ENCODE peak calls at places on chromosomes 4 and X, in nine cellular contexts. C, X, E, M, N, B, S, J and D are unnamed samples.

GRCh38 chrX:47145408-47146120 is 543 bp downstream of the RBM10 start:
- DNase-seq in B (no peak), E (no peak), N (no peak), S (no peak), C (no peak), X (no peak), J (no peak), M (no peak), D (no peak)

GRCh38 chr4:126976850-126977249 is 655.9 kb upstream of the INTU start:
- DNase-seq in C (no peak), N (no peak), X (no peak), S (no peak), J (no peak), M (no peak), B (no peak), E (no peak), D (no peak)

GRCh38 chr4:169621754-169622481 is 1.5 kb downstream of the CLCN3 start:
- DNase-seq in N (peak), M (peak), J (no peak), C (no peak), E (peak), B (peak), X (no peak), S (no peak), D (peak)

GRCh38 chrX:107537815-107538214 is 88.4 kb downstream of the FRMPD3 start:
- DNase-seq in M (peak), E (peak), B (peak), X (no peak), S (no peak), N (no peak), J (no peak), C (no peak), D (peak)

GRCh38 chrX:81537723-81538122 is 335.8 kb downstream of the SH3BGRL start:
- DNase-seq in M (no peak), N (no peak), C (no peak), J (no peak), B (no peak), E (no peak), S (no peak), X (no peak), D (no peak)

GRCh38 chr4:120922390-120923200 is at the start of gene PRDM5:
- DNase-seq in J (no peak), X (peak), M (peak), C (peak), N (peak), B (peak), S (no peak), E (peak), D (no peak)

GRCh38 chrX:129600981-129601424 is 53.8 kb downstream of the APLN start:
- DNase-seq in E (peak), N (no peak), S (no peak), B (no peak), J (peak), X (no peak), M (peak), C (no peak), D (no peak)

GRCh38 chr4:184446132-184446531 is 28.2 kb downstream of the IRF2 start:
- DNase-seq in M (no peak), J (no peak), B (no peak), E (no peak), X (no peak), S (no peak), C (no peak), N (no peak), D (no peak)

GRCh38 chr4:143076723-143077122 is 108.0 kb upstream of the USP38 start:
- DNase-seq in X (no peak), E (no peak), N (no peak), M (no peak), B (no peak), S (no peak), C (no peak), J (no peak), D (no peak)

GRCh38 chr4:121213940-121214339 is 49.8 kb upstream of the TNIP3 start:
- DNase-seq in J (no peak), N (no peak), B (no peak), X (no peak), E (no peak), M (peak), S (no peak), C (no peak), D (no peak)

GRCh38 chr4:140720387-140721087 is 35.6 kb downstream of the TBC1D9 start:
- DNase-seq in J (no peak), E (no peak), M (no peak), X (no peak), C (no peak), S (no peak), B (no peak), N (no peak), D (no peak)

GRCh38 chrX:115949900-115950822 is 220.4 kb upstream of the AGTR2 start:
- DNase-seq in B (no peak), M (no peak), E (no peak), N (no peak), C (no peak), J (no peak), X (no peak), S (no peak), D (no peak)

GRCh38 chr4:2255501-2256155 is 6.3 kb downstream of the MXD4 start:
- DNase-seq in C (peak), X (no peak), S (no peak), N (no peak), E (no peak), M (no peak), J (no peak), B (peak), D (no peak)

GRCh38 chrX:40845331-40845911 is 110.1 kb upstream of the MED14 start:
- DNase-seq in X (no peak), C (no peak), B (peak), N (peak), E (peak), J (no peak), S (no peak), M (peak), D (no peak)

GRCh38 chr4:93660036-93660435 is 168.5 kb upstream of the ATOH1 start:
- DNase-seq in S (no peak), M (no peak), C (no peak), E (no peak), X (no peak), B (no peak), N (no peak), J (no peak), D (no peak)

GRCh38 chr4:140426610-140427103 is 791 bp downstream of the CLGN start:
- DNase-seq in J (no peak), S (no peak), C (no peak), N (no peak), B (no peak), E (no peak), M (no peak), X (no peak), D (peak)

GRCh38 chr4:152431784-152432183 is 104.1 kb downstream of the FBXW7 start:
- DNase-seq in J (no peak), C (no peak), S (no peak), B (no peak), M (no peak), N (no peak), E (no peak), X (no peak), D (no peak)

GRCh38 chr4:142812091-142812490 is 34.0 kb downstream of the INPP4B start:
- DNase-seq in M (no peak), C (no peak), X (no peak), N (no peak), J (no peak), E (no peak), S (no peak), B (peak), D (no peak)

GRCh38 chrX:69396916-69397315 is 107.2 kb upstream of the NALF2 start:
- DNase-seq in J (no peak), M (no peak), C (no peak), B (no peak), X (no peak), N (no peak), S (no peak), E (no peak), D (no peak)

GRCh38 chr4:3228881-3229280 is 20.1 kb upstream of the MSANTD1 start:
- DNase-seq in M (no peak), X (no peak), S (no peak), B (no peak), J (no peak), C (peak), N (no peak), E (no peak), D (no peak)

GRCh38 chr4:25223770-25224375 is 10.0 kb upstream of the PI4K2B start:
- DNase-seq in E (peak), C (no peak), J (no peak), M (peak), S (no peak), X (no peak), N (no peak), B (peak), D (no peak)

GRCh38 chrX:108090474-108091265 is 672 bp downstream of the PSMD10 start:
- DNase-seq in M (peak), S (no peak), J (no peak), E (peak), X (no peak), C (no peak), N (no peak), B (peak), D (no peak)

GRCh38 chr4:141711211-141711610 is 74.8 kb downstream of the IL15 start:
- DNase-seq in M (peak), E (peak), N (no peak), S (no peak), X (no peak), C (no peak), J (no peak), B (peak), D (no peak)

GRCh38 chr4:47913858-47914218 is 545 bp downstream of the NFXL1 start:
- DNase-seq in E (no peak), J (peak), B (no peak), M (peak), S (no peak), X (peak), C (peak), N (no peak), D (peak)

GRCh38 chr4:101136373-101137370 is 210.7 kb downstream of the PPP3CA start:
- DNase-seq in B (no peak), E (no peak), C (no peak), M (no peak), X (no peak), J (no peak), S (no peak), N (no peak), D (peak)

GRCh38 chr4:165994706-165995105 is 121.7 kb downstream of the TLL1 start:
- DNase-seq in E (no peak), C (no peak), J (no peak), N (no peak), X (no peak), B (peak), M (peak), S (no peak), D (no peak)

GRCh38 chrX:130186645-130187044 is 14.9 kb downstream of the RAB33A start:
- DNase-seq in N (no peak), J (no peak), E (no peak), C (no peak), B (no peak), S (no peak), M (no peak), X (no peak), D (no peak)

GRCh38 chr4:96260071-96260682 is 420.3 kb downstream of the PDHA2 start:
- DNase-seq in J (no peak), M (no peak), E (no peak), S (no peak), X (no peak), N (peak), B (peak), C (no peak), D (no peak)

GRCh38 chr4:4696521-4696920 is 154.7 kb upstream of the STX18 start:
- DNase-seq in M (no peak), X (no peak), J (no peak), S (no peak), E (no peak), C (no peak), N (no peak), B (no peak), D (no peak)